ENCODE peak calls at places on chromosomes 11 and 22, in nine cellular contexts. One of them, this sample, is unnamed.

GRCh38 chr11:126411971-126412381 is 56.5 kb downstream of the ST3GAL4 start:
- DNase-seq in nephron progenitor cell: no peak
- DNase-seq in astrocyte: no peak
- DNase-seq in colonic mucosa: no peak
- DNase-seq in BE2C: no peak
- DNase-seq in PC-3: no peak
- DNase-seq in coronary artery: peak
- DNase-seq in Calu3: no peak
- DNase-seq in body of pancreas: no peak
- DNase-seq in this sample: no peak

GRCh38 chr11:534592-535518 is 521 bp downstream of the HRAS start:
- DNase-seq in nephron progenitor cell: no peak
- DNase-seq in astrocyte: no peak
- DNase-seq in colonic mucosa: no peak
- DNase-seq in BE2C: no peak
- DNase-seq in PC-3: peak
- DNase-seq in coronary artery: no peak
- DNase-seq in Calu3: peak
- DNase-seq in body of pancreas: peak
- DNase-seq in this sample: no peak

GRCh38 chr11:71327156-71328085 is 75.0 kb upstream of the SHANK2 start:
- DNase-seq in nephron progenitor cell: no peak
- DNase-seq in astrocyte: no peak
- DNase-seq in colonic mucosa: no peak
- DNase-seq in BE2C: no peak
- DNase-seq in PC-3: no peak
- DNase-seq in coronary artery: no peak
- DNase-seq in Calu3: no peak
- DNase-seq in body of pancreas: no peak
- DNase-seq in this sample: no peak

GRCh38 chr11:29159552-29160465 is 857.0 kb downstream of the KCNA4 start:
- DNase-seq in nephron progenitor cell: peak
- DNase-seq in astrocyte: peak
- DNase-seq in colonic mucosa: peak
- DNase-seq in BE2C: peak
- DNase-seq in PC-3: peak
- DNase-seq in coronary artery: no peak
- DNase-seq in Calu3: peak
- DNase-seq in body of pancreas: peak
- DNase-seq in this sample: peak

GRCh38 chr11:5631969-5632635 is 7.3 kb downstream of the TRIM34 start:
- DNase-seq in nephron progenitor cell: no peak
- DNase-seq in astrocyte: no peak
- DNase-seq in colonic mucosa: no peak
- DNase-seq in BE2C: no peak
- DNase-seq in PC-3: no peak
- DNase-seq in coronary artery: no peak
- DNase-seq in Calu3: no peak
- DNase-seq in body of pancreas: no peak
- DNase-seq in this sample: no peak

GRCh38 chr22:29912605-29913398 is 29.8 kb downstream of the MTMR3 start:
- DNase-seq in nephron progenitor cell: no peak
- DNase-seq in astrocyte: peak
- DNase-seq in colonic mucosa: no peak
- DNase-seq in BE2C: no peak
- DNase-seq in PC-3: peak
- DNase-seq in coronary artery: no peak
- DNase-seq in Calu3: peak
- DNase-seq in body of pancreas: no peak
- DNase-seq in this sample: no peak

GRCh38 chr11:66467034-66467659 is 442 bp downstream of the PELI3 start:
- DNase-seq in nephron progenitor cell: no peak
- DNase-seq in astrocyte: no peak
- DNase-seq in colonic mucosa: peak
- DNase-seq in BE2C: no peak
- DNase-seq in PC-3: peak
- DNase-seq in coronary artery: no peak
- DNase-seq in Calu3: peak
- DNase-seq in body of pancreas: peak
- DNase-seq in this sample: peak

GRCh38 chr22:50059185-50059880 is 1.2 kb upstream of the TTLL8 start:
- DNase-seq in nephron progenitor cell: peak
- DNase-seq in astrocyte: no peak
- DNase-seq in colonic mucosa: no peak
- DNase-seq in BE2C: peak
- DNase-seq in PC-3: no peak
- DNase-seq in coronary artery: peak
- DNase-seq in Calu3: no peak
- DNase-seq in body of pancreas: no peak
- DNase-seq in this sample: peak

GRCh38 chr11:85863855-85864254 is 8.7 kb downstream of the CCDC83 start:
- DNase-seq in nephron progenitor cell: no peak
- DNase-seq in astrocyte: no peak
- DNase-seq in colonic mucosa: no peak
- DNase-seq in BE2C: no peak
- DNase-seq in PC-3: no peak
- DNase-seq in coronary artery: no peak
- DNase-seq in Calu3: no peak
- DNase-seq in body of pancreas: no peak
- DNase-seq in this sample: no peak

GRCh38 chr11:75577198-75577597 is 15.1 kb downstream of the SERPINH1 start:
- DNase-seq in nephron progenitor cell: peak
- DNase-seq in astrocyte: no peak
- DNase-seq in colonic mucosa: peak
- DNase-seq in BE2C: peak
- DNase-seq in PC-3: peak
- DNase-seq in coronary artery: no peak
- DNase-seq in Calu3: peak
- DNase-seq in body of pancreas: peak
- DNase-seq in this sample: peak

GRCh38 chr11:28366549-28367341 is 258.6 kb downstream of the METTL15 start:
- DNase-seq in nephron progenitor cell: no peak
- DNase-seq in astrocyte: peak
- DNase-seq in colonic mucosa: no peak
- DNase-seq in BE2C: no peak
- DNase-seq in PC-3: no peak
- DNase-seq in coronary artery: no peak
- DNase-seq in Calu3: no peak
- DNase-seq in body of pancreas: no peak
- DNase-seq in this sample: no peak

GRCh38 chr11:113397212-113397611 is 9.6 kb downstream of the ANKK1 start:
- DNase-seq in nephron progenitor cell: no peak
- DNase-seq in astrocyte: no peak
- DNase-seq in colonic mucosa: no peak
- DNase-seq in BE2C: no peak
- DNase-seq in PC-3: no peak
- DNase-seq in coronary artery: peak
- DNase-seq in Calu3: no peak
- DNase-seq in body of pancreas: no peak
- DNase-seq in this sample: no peak

GRCh38 chr11:64853709-64854108 is 9.3 kb upstream of the CDC42BPG start:
- DNase-seq in nephron progenitor cell: no peak
- DNase-seq in astrocyte: no peak
- DNase-seq in colonic mucosa: no peak
- DNase-seq in BE2C: no peak
- DNase-seq in PC-3: no peak
- DNase-seq in coronary artery: no peak
- DNase-seq in Calu3: no peak
- DNase-seq in body of pancreas: no peak
- DNase-seq in this sample: no peak

GRCh38 chr11:79332017-79332416 is 108.8 kb downstream of the TENM4 start:
- DNase-seq in nephron progenitor cell: no peak
- DNase-seq in astrocyte: no peak
- DNase-seq in colonic mucosa: no peak
- DNase-seq in BE2C: no peak
- DNase-seq in PC-3: no peak
- DNase-seq in coronary artery: no peak
- DNase-seq in Calu3: no peak
- DNase-seq in body of pancreas: no peak
- DNase-seq in this sample: no peak

GRCh38 chr11:67508486-67509121 is 642 bp upstream of the CDK2AP2 start:
- DNase-seq in nephron progenitor cell: peak
- DNase-seq in astrocyte: peak
- DNase-seq in colonic mucosa: peak
- DNase-seq in BE2C: peak
- DNase-seq in PC-3: peak
- DNase-seq in coronary artery: peak
- DNase-seq in Calu3: peak
- DNase-seq in body of pancreas: peak
- DNase-seq in this sample: peak

GRCh38 chr11:64883575-64883974 is 5.2 kb upstream of the EHD1 start:
- DNase-seq in nephron progenitor cell: no peak
- DNase-seq in astrocyte: no peak
- DNase-seq in colonic mucosa: no peak
- DNase-seq in BE2C: no peak
- DNase-seq in PC-3: no peak
- DNase-seq in coronary artery: no peak
- DNase-seq in Calu3: no peak
- DNase-seq in body of pancreas: no peak
- DNase-seq in this sample: no peak

GRCh38 chr11:94835571-94835970 is 67.4 kb downstream of the AMOTL1 start:
- DNase-seq in nephron progenitor cell: no peak
- DNase-seq in astrocyte: peak
- DNase-seq in colonic mucosa: no peak
- DNase-seq in BE2C: no peak
- DNase-seq in PC-3: peak
- DNase-seq in coronary artery: no peak
- DNase-seq in Calu3: no peak
- DNase-seq in body of pancreas: no peak
- DNase-seq in this sample: no peak

GRCh38 chr11:14905104-14906033 is 13.3 kb upstream of the CYP2R1 start:
- DNase-seq in nephron progenitor cell: no peak
- DNase-seq in astrocyte: peak
- DNase-seq in colonic mucosa: peak
- DNase-seq in BE2C: no peak
- DNase-seq in PC-3: no peak
- DNase-seq in coronary artery: peak
- DNase-seq in Calu3: no peak
- DNase-seq in body of pancreas: peak
- DNase-seq in this sample: peak
- TF ChIP-seq CTCF in nephron progenitor cell: no peak
- TF ChIP-seq CTCF in astrocyte: no peak
- TF ChIP-seq CTCF in colonic mucosa: peak
- TF ChIP-seq CTCF in BE2C: no peak
- TF ChIP-seq CTCF in PC-3: no peak
- TF ChIP-seq CTCF in coronary artery: peak
- TF ChIP-seq CTCF in Calu3: no peak
- TF ChIP-seq CTCF in body of pancreas: peak
- TF ChIP-seq CTCF in this sample: peak

DNA sequence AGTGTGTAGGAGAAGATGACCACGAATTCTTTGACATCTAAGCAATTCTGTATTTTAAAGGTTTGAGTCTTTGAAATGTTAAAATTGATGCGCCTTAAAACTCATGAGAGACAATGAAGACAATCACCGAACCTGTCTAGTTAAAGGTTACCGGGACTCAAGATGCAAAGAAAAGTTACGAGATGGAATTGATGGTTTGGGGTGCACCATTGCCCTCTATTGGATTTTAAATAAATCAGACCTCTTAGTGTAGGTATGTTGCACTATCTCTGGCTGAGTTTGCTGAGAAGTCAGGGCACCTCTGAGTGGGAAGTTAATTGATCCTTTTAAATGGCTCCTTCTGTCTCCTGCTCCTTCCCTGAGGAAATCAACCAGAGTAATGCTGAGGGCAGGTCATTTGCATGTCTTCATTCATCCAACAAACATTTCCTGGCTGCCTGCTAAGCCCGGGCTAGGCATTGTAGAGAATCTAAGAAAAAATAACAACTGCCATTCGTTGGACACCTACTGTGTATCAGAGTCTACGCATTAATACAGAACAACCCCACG is 19.4 kb upstream of the TMA7B start:
- DNase-seq in nephron progenitor cell: no peak
- DNase-seq in astrocyte: no peak
- DNase-seq in colonic mucosa: no peak
- DNase-seq in BE2C: no peak
- DNase-seq in PC-3: no peak
- DNase-seq in coronary artery: no peak
- DNase-seq in Calu3: no peak
- DNase-seq in body of pancreas: no peak
- DNase-seq in this sample: no peak
- TF ChIP-seq CTCF in nephron progenitor cell: no peak
- TF ChIP-seq CTCF in astrocyte: no peak
- TF ChIP-seq CTCF in colonic mucosa: no peak
- TF ChIP-seq CTCF in BE2C: no peak
- TF ChIP-seq CTCF in PC-3: no peak
- TF ChIP-seq CTCF in coronary artery: no peak
- TF ChIP-seq CTCF in Calu3: no peak
- TF ChIP-seq CTCF in body of pancreas: no peak
- TF ChIP-seq CTCF in this sample: no peak

DNA sequence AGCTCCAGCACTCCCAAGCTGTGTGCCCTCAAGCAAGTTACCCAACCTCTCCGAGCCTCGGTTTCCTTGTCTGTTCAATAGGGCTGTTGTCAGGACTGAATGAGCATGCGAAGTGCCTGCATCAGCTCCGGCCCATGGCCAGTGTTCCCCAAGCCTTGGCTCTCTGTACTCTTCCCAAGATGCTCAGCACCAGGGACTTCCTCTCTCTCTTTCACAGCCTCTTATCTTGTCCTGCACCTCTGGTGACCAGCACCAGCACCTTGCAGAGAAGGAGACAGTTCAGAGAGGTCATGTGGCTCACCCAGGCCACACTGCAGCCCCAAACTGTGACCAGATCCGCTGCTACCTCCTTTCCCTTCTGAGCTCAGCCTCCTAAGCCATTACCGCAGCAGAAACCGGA is 120.3 kb upstream of the ANO1 start:
- DNase-seq in nephron progenitor cell: no peak
- DNase-seq in astrocyte: no peak
- DNase-seq in colonic mucosa: no peak
- DNase-seq in BE2C: no peak
- DNase-seq in PC-3: no peak
- DNase-seq in coronary artery: no peak
- DNase-seq in Calu3: no peak
- DNase-seq in body of pancreas: no peak
- DNase-seq in this sample: no peak
- TF ChIP-seq CTCF in nephron progenitor cell: no peak
- TF ChIP-seq CTCF in astrocyte: no peak
- TF ChIP-seq CTCF in colonic mucosa: no peak
- TF ChIP-seq CTCF in BE2C: no peak
- TF ChIP-seq CTCF in PC-3: no peak
- TF ChIP-seq CTCF in coronary artery: no peak
- TF ChIP-seq CTCF in Calu3: no peak
- TF ChIP-seq CTCF in body of pancreas: no peak
- TF ChIP-seq CTCF in this sample: no peak

DNA sequence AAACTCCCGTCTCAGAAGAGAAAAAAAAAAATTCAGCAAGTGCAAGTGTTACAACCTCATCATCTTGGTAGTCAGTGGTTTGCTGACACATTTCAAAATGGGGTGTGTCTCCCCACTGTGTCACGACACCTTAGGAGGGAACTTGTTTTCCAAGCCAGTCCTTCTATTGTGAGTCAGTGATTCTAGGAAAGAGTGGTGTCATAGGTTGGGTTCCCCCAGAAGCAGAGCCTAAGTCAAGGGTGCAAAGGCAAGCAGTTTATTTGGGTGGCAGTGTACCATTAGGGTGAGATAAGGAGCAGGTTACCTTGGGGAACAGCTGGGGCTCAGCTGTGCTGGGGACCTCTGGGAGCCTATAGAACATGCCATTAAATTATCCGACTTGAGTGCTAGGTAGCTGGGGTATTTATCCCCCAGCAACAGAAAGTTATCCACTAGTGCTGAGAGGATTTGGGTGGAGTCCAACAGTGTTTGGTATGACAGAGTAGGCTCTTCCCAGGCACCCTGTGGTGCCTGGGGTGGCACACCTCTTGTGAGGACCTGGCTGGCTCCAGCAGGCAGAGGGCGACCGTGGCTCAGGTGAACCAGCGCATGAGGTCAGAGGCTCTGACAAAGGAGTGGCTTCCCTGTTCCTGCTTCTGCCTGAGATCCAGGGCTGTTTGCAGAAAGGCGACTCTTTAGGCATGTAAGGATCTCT is 41.7 kb downstream of the KIAA1671 start:
- DNase-seq in nephron progenitor cell: no peak
- DNase-seq in astrocyte: peak
- DNase-seq in colonic mucosa: peak
- DNase-seq in BE2C: no peak
- DNase-seq in PC-3: peak
- DNase-seq in coronary artery: no peak
- DNase-seq in Calu3: peak
- DNase-seq in body of pancreas: no peak
- DNase-seq in this sample: no peak
- TF ChIP-seq CTCF in nephron progenitor cell: no peak
- TF ChIP-seq CTCF in astrocyte: no peak
- TF ChIP-seq CTCF in colonic mucosa: peak
- TF ChIP-seq CTCF in BE2C: no peak
- TF ChIP-seq CTCF in PC-3: peak
- TF ChIP-seq CTCF in coronary artery: no peak
- TF ChIP-seq CTCF in Calu3: no peak
- TF ChIP-seq CTCF in body of pancreas: no peak
- TF ChIP-seq CTCF in this sample: no peak